ENCODE peak calls at places on chromosomes 12 and 14, in five cellular contexts. W, B, V, J and E are unnamed samples.

GRCh38 chr12:11761869-11762567 is 112.5 kb downstream of the ETV6 start:
- DNase-seq in W (no peak), B (no peak), V (no peak), J (no peak), E (no peak)

GRCh38 chr14:31270196-31270772 is 62.7 kb upstream of the HECTD1 start:
- DNase-seq in W (no peak), B (peak), V (no peak), J (peak), E (peak)

GRCh38 chr14:95507174-95507573 is 9.3 kb downstream of the SYNE3 start:
- DNase-seq in W (no peak), B (no peak), V (peak), J (peak), E (no peak)

GRCh38 chr12:31206038-31206670 is 119.8 kb downstream of the SINHCAF start:
- DNase-seq in W (no peak), B (no peak), V (peak), J (peak), E (peak)

GRCh38 chr12:50186667-50187066 is 19.5 kb upstream of the CERS5 start:
- DNase-seq in W (no peak), B (no peak), V (no peak), J (peak), E (no peak)

GRCh38 chr12:130186101-130186465 is 23.8 kb downstream of the FZD10 start:
- DNase-seq in W (no peak), B (no peak), V (no peak), J (peak), E (no peak)

GRCh38 chr14:74979442-74980397 is 23.0 kb upstream of the EIF2B2 start:
- DNase-seq in W (no peak), B (peak), V (peak), J (peak), E (peak)

GRCh38 chr12:121812320-121812871 is 8.6 kb downstream of the SETD1B start:
- DNase-seq in W (peak), B (peak), V (peak), J (peak), E (peak)

GRCh38 chr12:110848524-110848923 is 1.7 kb downstream of the CCDC63 start:
- DNase-seq in W (no peak), B (no peak), V (no peak), J (no peak), E (no peak)

GRCh38 chr12:31322651-31323248 is 3.2 kb downstream of the SINHCAF start:
- DNase-seq in W (peak), B (peak), V (peak), J (peak), E (no peak)

GRCh38 chr12:51740536-51740935 is 108.0 kb downstream of the FIGNL2 start:
- DNase-seq in W (no peak), B (no peak), V (no peak), J (no peak), E (no peak)

GRCh38 chr12:117590999-117591398 is 229.6 kb upstream of the NOS1 start:
- DNase-seq in W (no peak), B (no peak), V (no peak), J (no peak), E (no peak)

GRCh38 chr12:51217133-51217967 is 512 bp downstream of the POU6F1 start:
- DNase-seq in W (peak), B (peak), V (peak), J (peak), E (peak)

GRCh38 chr12:123041811-123042655 is 61.6 kb downstream of the ARL6IP4 start:
- DNase-seq in W (no peak), B (no peak), V (peak), J (no peak), E (no peak)

GRCh38 chr14:23481362-23481970 is 12.0 kb downstream of the NGDN start:
- DNase-seq in W (peak), B (peak), V (peak), J (peak), E (no peak)

GRCh38 chr12:114686421-114687268 is 2.7 kb upstream of the TBX3 start:
- DNase-seq in W (no peak), B (no peak), V (no peak), J (no peak), E (peak)

GRCh38 chr12:53483225-53483978 is 15.9 kb downstream of the MAP3K12 start:
- DNase-seq in W (no peak), B (no peak), V (no peak), J (no peak), E (no peak)

GRCh38 chr12:13101854-13102375 is 1.6 kb downstream of the GSG1 start:
- DNase-seq in W (no peak), B (no peak), V (peak), J (peak), E (no peak)

GRCh38 chr14:83548061-83548839 is 1981.7 kb upstream of the FLRT2 start:
- DNase-seq in W (peak), B (no peak), V (peak), J (no peak), E (no peak)

GRCh38 chr12:53695148-53696138 is 19.6 kb upstream of the ATP5MC2 start:
- DNase-seq in W (peak), B (peak), V (peak), J (peak), E (peak)

GRCh38 chr14:104248203-104249055 is 110.0 kb downstream of the KIF26A start:
- DNase-seq in W (no peak), B (no peak), V (no peak), J (no peak), E (peak)

GRCh38 chr12:124136796-124137195 is 158.1 kb upstream of the RFLNA start:
- DNase-seq in W (no peak), B (no peak), V (no peak), J (no peak), E (no peak)
- H2BK12ac ChIP-seq in W (no peak), B (no peak), V (no peak), J (no peak), E (no peak)

DNA sequence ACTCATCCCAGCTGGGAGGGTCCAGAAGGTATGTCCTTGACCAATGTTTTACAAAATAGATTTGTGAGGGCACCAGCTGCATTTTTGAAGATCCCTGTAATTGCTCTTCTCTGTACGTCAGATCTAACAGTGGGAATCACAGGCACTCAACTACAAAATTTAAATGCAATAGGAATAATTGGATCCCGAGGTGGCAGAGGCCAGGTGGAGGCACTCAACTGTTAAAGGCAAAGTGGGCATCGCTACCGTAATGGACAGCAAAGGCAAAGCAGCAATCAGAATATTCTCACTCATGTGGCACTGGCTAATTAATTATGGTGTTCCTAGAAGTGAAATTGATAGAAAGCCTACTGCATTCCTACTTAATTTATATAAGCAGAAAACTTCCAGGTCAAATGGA is 27.9 kb upstream of the PSMC1 start:
- DNase-seq in W (no peak), B (no peak), V (no peak), J (no peak), E (no peak)
- H2BK12ac ChIP-seq in W (no peak), B (no peak), V (no peak), J (no peak), E (no peak)

GRCh38 chr14:106564058-106564643 is 1037.8 kb downstream of the TMEM121 start:
- DNase-seq in W (no peak), B (peak), V (no peak), J (peak), E (no peak)
- H2BK12ac ChIP-seq in W (no peak), B (no peak), V (no peak), J (no peak), E (no peak)

GRCh38 chr12:23860019-23860418 is 89.5 kb downstream of the SOX5 start:
- DNase-seq in W (no peak), B (no peak), V (no peak), J (no peak), E (no peak)
- H2BK12ac ChIP-seq in W (no peak), B (no peak), V (no peak), J (no peak), E (no peak)

DNA sequence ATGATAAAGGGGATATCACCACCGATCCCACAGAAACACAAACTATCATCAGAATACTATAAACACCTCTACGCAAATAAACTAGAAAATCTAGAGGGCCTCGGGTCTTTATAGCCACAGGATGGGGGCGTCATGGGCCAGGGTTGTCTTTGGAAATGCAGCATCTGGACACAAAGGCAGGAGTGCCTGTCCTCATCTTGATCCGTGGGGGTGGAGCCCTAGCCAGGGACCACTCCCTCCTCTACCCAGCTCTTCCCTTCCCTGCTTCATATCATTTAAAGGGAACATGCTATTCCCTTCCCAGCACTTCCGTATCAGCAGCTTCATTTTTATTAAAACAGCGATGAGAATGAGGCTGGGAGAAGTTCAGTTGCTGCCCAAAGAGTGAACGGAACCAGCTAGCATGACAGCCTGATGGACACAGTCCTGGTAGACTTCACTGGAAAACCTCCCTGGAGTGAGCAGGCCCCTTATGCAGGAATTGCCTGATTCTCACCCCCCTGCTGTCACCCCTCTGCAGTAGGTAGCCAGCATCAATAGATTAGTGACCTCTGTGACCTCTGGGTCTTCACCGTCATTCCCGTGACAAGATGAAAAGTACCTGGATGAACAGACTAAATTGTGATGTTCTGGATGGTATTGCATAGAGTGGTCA is 251.4 kb upstream of the RGS6 start:
- DNase-seq in W (peak), B (peak), V (no peak), J (no peak), E (peak)
- H2BK12ac ChIP-seq in W (no peak), B (no peak), V (no peak), J (no peak), E (no peak)

DNA sequence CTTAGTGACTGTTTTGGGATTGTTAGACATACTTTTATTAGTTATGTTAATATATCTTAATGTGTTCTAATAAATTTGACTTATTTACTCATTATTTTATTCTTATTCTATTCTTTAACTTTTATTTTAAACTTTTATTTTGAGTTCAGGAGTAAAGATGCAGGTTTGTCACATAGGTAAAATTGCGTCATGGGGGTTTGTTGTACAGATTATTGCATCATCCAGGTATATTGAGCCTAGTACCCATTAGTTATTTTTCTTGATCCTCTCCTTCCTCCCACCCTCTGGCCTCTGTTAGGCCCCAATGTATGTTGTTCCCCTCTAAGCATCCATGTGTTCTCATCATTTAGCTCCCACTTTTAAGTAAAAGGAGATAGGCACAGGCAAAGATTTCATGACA is 495.5 kb downstream of the MDGA2 start:
- DNase-seq in W (no peak), B (no peak), V (no peak), J (no peak), E (no peak)
- H2BK12ac ChIP-seq in W (no peak), B (no peak), V (no peak), J (no peak), E (no peak)